ENCODE peak calls at places on chromosomes 16 and 17, in nine cellular contexts. A is anterior cingulate cortex; H is ELR; G is smooth muscle cell of the brain vasculature; M is type B pancreatic cell; L is AG04450; B is activated gamma-delta T cell treated with anti-CD3 and anti-CD28 coated beads, Interleukin-2, amount 50 U/mL, for 16 hours; Y is adrenal gland; V is K562. C is an unnamed sample.

GRCh38 chr17:14923981-14924380 is 341.1 kb downstream of the PMP22 start:
- DNase-seq in B (no peak), Y (no peak), G (no peak), M (no peak), L (no peak), A (no peak), V (no peak), H (no peak), C (no peak)

GRCh38 chr16:69319381-69319780 is 8.2 kb downstream of the VPS4A start:
- DNase-seq in G (no peak), M (no peak), H (no peak), Y (no peak), L (no peak), B (no peak), V (no peak), A (no peak), C (no peak)

GRCh38 chr17:4948997-4949320 is 629 bp upstream of the PFN1 start:
- DNase-seq in H (peak), M (peak), G (peak), V (peak), B (peak), Y (peak), L (no peak), A (no peak), C (no peak)

GRCh38 chr17:7063518-7064094 is 16.4 kb downstream of the CLEC10A start:
- DNase-seq in Y (no peak), V (no peak), H (peak), B (no peak), A (peak), G (no peak), L (no peak), M (no peak), C (no peak)

GRCh38 chr16:79360267-79360666 is 240.3 kb downstream of the MAF start:
- DNase-seq in Y (no peak), V (no peak), G (no peak), A (no peak), B (no peak), L (no peak), H (no peak), M (no peak), C (no peak)

GRCh38 chr16:75351183-75351582 is 82.1 kb downstream of the CFDP1 start:
- DNase-seq in B (no peak), G (peak), M (no peak), L (no peak), Y (no peak), H (peak), V (no peak), A (no peak), C (no peak)

GRCh38 chr16:47109361-47109760 is 34.4 kb downstream of the NETO2 start:
- DNase-seq in A (no peak), L (no peak), V (no peak), Y (no peak), H (no peak), G (no peak), M (no peak), B (no peak), C (no peak)

GRCh38 chr16:84687715-84688114 is 12.1 kb upstream of the USP10 start:
- DNase-seq in V (no peak), M (no peak), G (no peak), A (no peak), B (no peak), L (peak), Y (no peak), H (peak), C (no peak)

GRCh38 chr17:9928601-9929341 is 23.7 kb upstream of the RCVRN start:
- DNase-seq in A (peak), B (no peak), Y (no peak), L (peak), V (peak), G (peak), H (peak), M (no peak), C (no peak)

GRCh38 chr16:5422643-5423496 is 325.3 kb upstream of the EEF2KMT start:
- DNase-seq in V (no peak), H (no peak), A (no peak), G (no peak), B (no peak), L (no peak), M (no peak), Y (no peak), C (no peak)

GRCh38 chr16:3035289-3035971 is 1.3 kb downstream of the BICDL2 start:
- DNase-seq in H (no peak), A (no peak), M (no peak), Y (no peak), V (no peak), B (no peak), L (no peak), G (no peak), C (no peak)

GRCh38 chr16:27330542-27330941 is 16.8 kb downstream of the IL4R start:
- DNase-seq in V (no peak), G (peak), A (peak), H (no peak), L (peak), Y (no peak), M (no peak), B (no peak), C (no peak)

GRCh38 chr17:28178800-28179199 is 136.3 kb downstream of the NLK start:
- DNase-seq in H (no peak), V (no peak), B (no peak), L (no peak), G (no peak), A (no peak), M (no peak), Y (no peak), C (no peak)

GRCh38 chr16:72921620-72922019 is 126.3 kb downstream of the ZFHX3 start:
- DNase-seq in H (no peak), V (no peak), A (peak), G (peak), L (no peak), M (no peak), B (no peak), Y (peak), C (no peak)

GRCh38 chr17:56699186-56699895 is 105.8 kb downstream of the NOG start:
- DNase-seq in G (peak), L (peak), M (peak), Y (peak), H (peak), V (no peak), A (no peak), B (no peak), C (peak)

GRCh38 chr17:5011928-5012327 is 14.2 kb downstream of the KIF1C start:
- DNase-seq in V (no peak), L (no peak), Y (no peak), B (no peak), H (peak), A (no peak), M (no peak), G (no peak), C (no peak)